ENCODE peak calls at places on chromosomes 2 and 18, in four cellular contexts. R, Q, T and X are unnamed samples.

GRCh38 chr2:68901199-68901515 is 30.0 kb upstream of the BMP10 start:
- DNase-seq in R (no peak), Q (no peak), T (no peak), X (no peak)

GRCh38 chr18:45650321-45650720 is 35.0 kb downstream of the SLC14A2 start:
- DNase-seq in R (no peak), Q (no peak), T (no peak), X (no peak)

GRCh38 chr2:99399063-99399462 is 61.9 kb downstream of the EIF5B start:
- DNase-seq in R (no peak), Q (no peak), T (no peak), X (no peak)

GRCh38 chr2:101980368-101980767 is 11.4 kb upstream of the IL1R2 start:
- DNase-seq in R (no peak), Q (no peak), T (no peak), X (no peak)

GRCh38 chr2:62291517-62292137 is 95.7 kb downstream of the B3GNT2 start:
- DNase-seq in R (no peak), Q (no peak), T (no peak), X (no peak)

GRCh38 chr18:75161629-75162028 is 47.3 kb downstream of the PTGR3 start:
- DNase-seq in R (no peak), Q (no peak), T (peak), X (peak)

GRCh38 chr2:30235008-30235655 is 3.8 kb downstream of the LBH start:
- DNase-seq in R (peak), Q (no peak), T (peak), X (no peak)

GRCh38 chr2:158969717-158970521 is 1.5 kb downstream of the TANC1 start:
- DNase-seq in R (peak), Q (no peak), T (no peak), X (no peak)

GRCh38 chr2:74379851-74380789 is at the start of gene DCTN1:
- DNase-seq in R (peak), Q (no peak), T (no peak), X (no peak)

GRCh38 chr18:35581555-35582309 is at the start of gene GALNT1:
- DNase-seq in R (peak), Q (no peak), T (no peak), X (peak)

GRCh38 chr2:85862426-85862825 is 26.4 kb downstream of the ST3GAL5 start:
- DNase-seq in R (no peak), Q (no peak), T (peak), X (peak)

GRCh38 chr2:157887946-157888345 is 11.8 kb upstream of the ACVR1 start:
- DNase-seq in R (peak), Q (no peak), T (no peak), X (no peak)

GRCh38 chr18:9039441-9039950 is 63.0 kb upstream of the NDUFV2 start:
- DNase-seq in R (no peak), Q (no peak), T (no peak), X (no peak)

GRCh38 chr18:79577451-79578395 is 101.9 kb upstream of the CTDP1 start:
- DNase-seq in R (peak), Q (no peak), T (no peak), X (no peak)

GRCh38 chr2:25398534-25398933 is 56.8 kb upstream of the DNMT3A start:
- DNase-seq in R (no peak), Q (no peak), T (no peak), X (no peak)

GRCh38 chr2:232013701-232014353 is 52.3 kb downstream of the DIS3L2 start:
- DNase-seq in R (peak), Q (no peak), T (no peak), X (no peak)

GRCh38 chr2:172712251-172712650 is 23.4 kb upstream of the RAPGEF4 start:
- DNase-seq in R (no peak), Q (no peak), T (no peak), X (no peak)

GRCh38 chr2:192559541-192560126 is 364.9 kb upstream of the TMEFF2 start:
- DNase-seq in R (no peak), Q (no peak), T (no peak), X (no peak)

GRCh38 chr2:156083707-156084494 is 248.6 kb downstream of the NR4A2 start:
- DNase-seq in R (peak), Q (no peak), T (no peak), X (no peak)

GRCh38 chr2:110748489-110748867 is 16.1 kb downstream of the ACOXL start:
- DNase-seq in R (no peak), Q (peak), T (peak), X (no peak)

GRCh38 chr18:46474487-46475366 is 182.3 kb downstream of the LOXHD1 start:
- DNase-seq in R (no peak), Q (no peak), T (no peak), X (no peak)

GRCh38 chr2:149566652-149567051 is 20.9 kb downstream of the MMADHC start:
- DNase-seq in R (peak), Q (no peak), T (no peak), X (no peak)

GRCh38 chr2:10454505-10454904 is 6.4 kb upstream of the ODC1 start:
- DNase-seq in R (no peak), Q (no peak), T (no peak), X (no peak)

GRCh38 chr2:190526105-190526708 is 8.3 kb downstream of the NEMP2 start:
- DNase-seq in R (no peak), Q (no peak), T (no peak), X (no peak)

GRCh38 chr2:24301599-24301998 is 58.7 kb downstream of the ITSN2 start:
- DNase-seq in R (no peak), Q (no peak), T (no peak), X (no peak)

GRCh38 chr18:7855051-7855450 is 287.9 kb downstream of the PTPRM start:
- DNase-seq in R (no peak), Q (peak), T (no peak), X (no peak)

GRCh38 chr2:29222381-29223179 is 107.4 kb downstream of the CLIP4 start:
- DNase-seq in R (no peak), Q (no peak), T (no peak), X (no peak)

GRCh38 chr2:237581751-237582746 is 8.5 kb downstream of the RAB17 start:
- DNase-seq in R (peak), Q (no peak), T (peak), X (no peak)

GRCh38 chr18:11654736-11655604 is 34.1 kb upstream of the GNAL start:
- DNase-seq in R (peak), Q (no peak), T (no peak), X (peak)

GRCh38 chr18:55781481-55781957 is 193.5 kb upstream of the TCF4 start:
- DNase-seq in R (peak), Q (peak), T (no peak), X (no peak)

GRCh38 chr2:65991332-65991731 is 443.6 kb upstream of the MEIS1 start:
- DNase-seq in R (no peak), Q (no peak), T (no peak), X (no peak)

GRCh38 chr2:98476192-98476868 is 31.7 kb downstream of the INPP4A start:
- DNase-seq in R (peak), Q (peak), T (no peak), X (no peak)

GRCh38 chr2:14420851-14421250 is 211.7 kb upstream of the LRATD1 start:
- DNase-seq in R (peak), Q (no peak), T (no peak), X (no peak)

GRCh38 chr2:69059731-69060290 is 46.8 kb downstream of the ANTXR1 start:
- DNase-seq in R (peak), Q (no peak), T (no peak), X (no peak)